ENCODE peak calls at places on chromosome 19, in nine cellular contexts. J is ascending aorta; G is uterus; S is colonic mucosa; D is Peyer's patch; W is psoas muscle; T is fibroblast of lung; F is HAP-1; Y is CD8-positive, alpha-beta memory T cell. R is an unnamed sample.
A peak's percentile ranks its signal among the peaks of the same experiment; 100 is the strongest.

GRCh38 chr19:13841339-13842293 is 35.3 kb upstream of the NANOS3 start:
- DNase-seq in J (peak; percentile 82), Y (no peak), S (peak; percentile 82), W (peak; percentile 76), D (peak; percentile 87), G (no peak), T (peak; percentile 41), F (no peak), R (no peak)

GRCh38 chr19:21677696-21678418 is 89.5 kb downstream of the ZNF100 start:
- DNase-seq in S (no peak), D (no peak), G (no peak), J (no peak), T (no peak), Y (no peak), W (no peak), F (no peak), R (no peak)

GRCh38 chr19:7961930-7962626 is 18.6 kb upstream of the TIMM44 start:
- DNase-seq in S (no peak), T (no peak), G (no peak), F (no peak), W (no peak), Y (no peak), D (no peak), J (no peak), R (no peak)

GRCh38 chr19:50432221-50432626 is 468 bp upstream of the MYBPC2 start:
- DNase-seq in Y (no peak), F (no peak), G (no peak), D (no peak), W (no peak), J (no peak), T (peak; percentile 10), S (no peak), R (no peak)

GRCh38 chr19:6066661-6067646 is 43.3 kb downstream of the RFX2 start:
- DNase-seq in G (peak; percentile 96), W (peak; percentile 85), T (peak; percentile 92), F (peak; percentile 96), D (peak; percentile 91), Y (no peak), S (peak; percentile 89), J (peak; percentile 98), R (peak; percentile 91)

GRCh38 chr19:41339936-41340335 is 13.8 kb downstream of the TGFB1 start:
- DNase-seq in T (peak; percentile 67), G (no peak), F (no peak), W (no peak), S (no peak), Y (no peak), D (no peak), J (no peak), R (no peak)

GRCh38 chr19:5891938-5892771 is 11.4 kb downstream of the NDUFA11 start:
- DNase-seq in F (peak; percentile 26), W (no peak), S (peak; percentile 48), D (peak; percentile 69), Y (no peak), G (no peak), J (no peak), T (peak; percentile 39), R (no peak)

GRCh38 chr19:23917856-23918255 is 3.2 kb downstream of the ZNF726 start:
- DNase-seq in W (no peak), F (no peak), G (no peak), D (no peak), T (no peak), S (no peak), Y (no peak), J (no peak), R (no peak)

GRCh38 chr19:48806818-48807589 is 3.8 kb downstream of the BCAT2 start:
- DNase-seq in T (peak; percentile 40), S (peak; percentile 76), J (no peak), F (no peak), W (no peak), D (peak; percentile 86), Y (no peak), G (no peak), R (no peak)

GRCh38 chr19:55679343-55680257 is 4.6 kb downstream of the EPN1 start:
- DNase-seq in D (no peak), F (no peak), S (no peak), J (no peak), G (no peak), W (no peak), Y (no peak), T (peak; percentile 19), R (no peak)

GRCh38 chr19:56877069-56877715 is 36.7 kb upstream of the PEG3 start:
- DNase-seq in S (no peak), J (no peak), W (no peak), D (no peak), G (no peak), Y (no peak), F (no peak), T (no peak), R (no peak)

GRCh38 chr19:1133471-1133929 is 29.7 kb downstream of the GPX4 start:
- DNase-seq in T (no peak), S (peak; percentile 45), G (no peak), D (peak; percentile 93), Y (peak; percentile 79), J (peak; percentile 75), F (no peak), W (no peak), R (no peak)

GRCh38 chr19:45607071-45608029 is 5.3 kb upstream of the GPR4 start:
- DNase-seq in J (peak; percentile 83), S (peak; percentile 87), W (peak; percentile 77), T (peak; percentile 44), G (peak; percentile 70), Y (peak; percentile 23), F (peak; percentile 80), D (peak; percentile 86), R (peak; percentile 81)

GRCh38 chr19:45613926-45614725 is 12.1 kb upstream of the GPR4 start:
- DNase-seq in G (peak; percentile 28), F (no peak), Y (no peak), D (peak; percentile 71), J (no peak), W (no peak), S (peak; percentile 83), T (peak; percentile 91), R (no peak)

DNA sequence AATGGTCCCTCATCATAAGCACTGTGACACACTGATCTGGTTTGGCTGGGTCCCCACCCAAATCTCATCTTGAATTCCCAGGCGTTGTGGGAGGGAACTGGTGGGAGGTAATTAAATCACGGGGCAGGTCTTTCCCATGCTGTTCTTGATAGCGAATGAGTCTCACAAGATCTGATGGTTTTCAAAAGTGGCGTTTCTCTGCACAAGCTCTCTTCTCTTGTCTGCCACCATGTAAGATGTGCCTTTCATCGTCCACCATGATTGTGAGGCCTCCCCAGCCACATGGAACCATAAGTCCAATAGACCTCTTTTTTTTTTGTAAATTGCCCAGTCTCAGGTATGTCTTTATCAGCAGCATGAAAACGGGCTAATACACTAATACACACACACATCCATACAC is 6.9 kb upstream of the GPR4 start:
- DNase-seq in F (no peak), S (no peak), W (no peak), D (no peak), Y (no peak), G (no peak), T (no peak), J (no peak), R (no peak)
- H3K4me1 ChIP-seq in F (peaks cover 8% of the 10 kb centered on the region), S (peaks cover 3% of the 10 kb centered on the region), W (no peaks in the 10 kb centered on the region), D (no peaks in the 10 kb centered on the region), Y (peaks cover 8% of the 10 kb centered on the region), G (no peaks in the 10 kb centered on the region), T (peaks cover 3% of the 10 kb centered on the region), J (peaks cover 7% of the 10 kb centered on the region), R (peaks cover 16% of the 10 kb centered on the region)

GRCh38 chr19:45645068-45645630 is 6.0 kb upstream of the EML2 start:
- DNase-seq in Y (no peak), F (no peak), W (no peak), G (no peak), S (no peak), T (no peak), J (no peak), D (no peak), R (no peak)

GRCh38 chr19:45641274-45642105 is 2.3 kb upstream of the EML2 start:
- DNase-seq in Y (peak; percentile 56), G (peak; percentile 72), F (peak; percentile 91), T (peak; percentile 70), D (peak; percentile 97), J (peak; percentile 88), W (peak; percentile 75), S (peak; percentile 97), R (peak; percentile 80)

GRCh38 chr19:45640849-45641273 is 1.7 kb upstream of the EML2 start:
- DNase-seq in J (no peak), T (no peak), G (no peak), D (peak; percentile 65), W (no peak), F (no peak), S (peak; percentile 68), Y (no peak), R (peak; percentile 23)

GRCh38 chr19:45643927-45644771 is 5.0 kb upstream of the EML2 start:
- DNase-seq in J (no peak), W (no peak), D (no peak), G (no peak), Y (no peak), F (no peak), T (no peak), S (no peak), R (no peak)

GRCh38 chr19:45643024-45643926 is 4.1 kb upstream of the EML2 start:
- DNase-seq in F (peak; percentile 76), Y (peak; percentile 77), G (peak; percentile 68), T (peak; percentile 63), S (peak; percentile 94), W (peak; percentile 83), J (peak; percentile 89), D (peak; percentile 95), R (peak; percentile 84)
- H3K4me3 ChIP-seq in F (peak overlapping the region; percentile 7), Y (no peak overlapping the region), G (no peak overlapping the region), T (no peak overlapping the region), S (no peak overlapping the region), W (no peak overlapping the region), J (no peak overlapping the region), D (peak overlapping the region; percentile 47), R (no peak overlapping the region)

GRCh38 chr19:3333662-3334061 is 32.7 kb upstream of the NFIC start:
- DNase-seq in S (no peak), D (no peak), J (no peak), F (no peak), G (no peak), Y (no peak), W (no peak), T (no peak), R (no peak)
- H3K27me3 ChIP-seq in S (no peaks in the 10 kb centered on the region), D (no peaks in the 10 kb centered on the region), J (no peaks in the 10 kb centered on the region), F (peaks cover 5% of the 10 kb centered on the region), G (no peaks in the 10 kb centered on the region), Y (no peaks in the 10 kb centered on the region), W (no peaks in the 10 kb centered on the region), T (peaks cover 2% of the 10 kb centered on the region), R (no peaks in the 10 kb centered on the region)

GRCh38 chr19:44602071-44602470 is 11.3 kb upstream of the IGSF23 start:
- DNase-seq in D (peak; percentile 83), T (no peak), W (no peak), J (no peak), F (no peak), Y (no peak), S (peak; percentile 70), G (no peak), R (no peak)
- H3K4me1 ChIP-seq in D (peaks cover 4% of the 10 kb centered on the region), T (peaks cover 20% of the 10 kb centered on the region), W (no peaks in the 10 kb centered on the region), J (peaks cover 5% of the 10 kb centered on the region), F (peaks cover 24% of the 10 kb centered on the region), Y (no peaks in the 10 kb centered on the region), S (peaks cover 4% of the 10 kb centered on the region), G (no peaks in the 10 kb centered on the region), R (peaks cover 29% of the 10 kb centered on the region)